ENCODE peak calls at places on chromosomes 11 and 22, in nine cellular contexts. T, M, G, P, D, Z, H, J and X are unnamed samples. For H3K9me3 and H3K4me1, the result is how much of the 10 kb centered on the place peaks cover.

GRCh38 chr11:132718711-132719641 is 813.3 kb downstream of the OPCML start:
- DNase-seq in G (no peak), Z (no peak), P (peak), D (peak), J (no peak), M (no peak), T (no peak), H (no peak), X (no peak)

GRCh38 chr11:28701760-28702449 is 593.7 kb downstream of the METTL15 start:
- DNase-seq in T (peak), D (no peak), M (no peak), H (no peak), Z (no peak), J (no peak), P (no peak), G (no peak), X (no peak)

GRCh38 chr22:44891791-44892190 is 118.0 kb downstream of the PHF21B start:
- DNase-seq in D (no peak), J (no peak), H (peak), Z (no peak), M (no peak), G (no peak), P (no peak), T (no peak), X (no peak)

GRCh38 chr11:93570759-93571413 is 27.7 kb upstream of the SMCO4 start:
- DNase-seq in T (peak), P (no peak), H (no peak), D (peak), G (peak), M (peak), Z (no peak), J (peak), X (peak)

GRCh38 chr22:45010532-45010900 is 711 bp upstream of the PHF21B start:
- DNase-seq in T (no peak), D (no peak), J (no peak), Z (no peak), H (no peak), P (no peak), G (no peak), M (no peak), X (no peak)

GRCh38 chr22:39623603-39624500 is 53.3 kb downstream of the CACNA1I start:
- DNase-seq in T (no peak), J (no peak), D (no peak), G (no peak), Z (peak), P (peak), M (no peak), H (no peak), X (no peak)

GRCh38 chr22:22343603-22344276 is 99.2 kb downstream of the VPREB1 start:
- DNase-seq in M (no peak), G (no peak), T (no peak), D (no peak), H (no peak), Z (no peak), J (no peak), P (no peak), X (no peak)

GRCh38 chr11:1498262-1498661 is 11.7 kb upstream of the MOB2 start:
- DNase-seq in D (no peak), H (no peak), T (no peak), G (no peak), P (peak), J (no peak), M (no peak), Z (no peak), X (no peak)

GRCh38 chr11:43790444-43790794 is 90.2 kb upstream of the ALKBH3 start:
- DNase-seq in Z (no peak), T (no peak), P (no peak), G (no peak), H (no peak), J (no peak), M (no peak), D (peak), X (no peak)

GRCh38 chr11:130451261-130452019 is 3.0 kb downstream of the ADAMTS15 start:
- DNase-seq in T (no peak), G (no peak), J (no peak), Z (no peak), M (no peak), H (no peak), D (peak), P (peak), X (peak)

GRCh38 chr11:119284344-119285157 is 32.4 kb downstream of the MCAM start:
- DNase-seq in J (no peak), T (peak), P (no peak), M (no peak), Z (no peak), G (no peak), D (peak), H (no peak), X (no peak)

GRCh38 chr11:70319694-70320093 is 49.2 kb downstream of the PPFIA1 start:
- DNase-seq in G (no peak), J (no peak), Z (no peak), P (peak), T (no peak), D (no peak), M (no peak), H (no peak), X (no peak)

GRCh38 chr11:128195057-128195751 is 392.2 kb downstream of the ETS1 start:
- DNase-seq in Z (no peak), D (no peak), J (no peak), G (no peak), T (no peak), M (no peak), H (no peak), P (no peak), X (no peak)

GRCh38 chr22:40451230-40451629 is 80.8 kb downstream of the SGSM3 start:
- DNase-seq in G (no peak), Z (no peak), H (no peak), D (no peak), J (no peak), T (no peak), M (no peak), P (peak), X (no peak)

GRCh38 chr11:46300270-46300669 is 22.8 kb downstream of the CREB3L1 start:
- DNase-seq in Z (no peak), T (no peak), J (no peak), M (no peak), P (no peak), H (no peak), G (no peak), D (no peak), X (no peak)

GRCh38 chr11:1760351-1761109 is 3.2 kb downstream of the CTSD start:
- DNase-seq in M (peak), T (no peak), G (peak), J (peak), P (peak), D (peak), Z (no peak), H (no peak), X (peak)

GRCh38 chr11:45736424-45736823 is 68.5 kb upstream of the SLC35C1 start:
- DNase-seq in J (no peak), Z (no peak), P (no peak), D (peak), T (peak), G (no peak), H (no peak), M (no peak), X (no peak)

GRCh38 chr22:17985606-17986005 is 38.8 kb downstream of the MICAL3 start:
- DNase-seq in T (no peak), J (no peak), Z (no peak), D (no peak), G (no peak), M (no peak), H (no peak), P (peak), X (no peak)

GRCh38 chr11:91538065-91538464 is 686.6 kb upstream of the FAT3 start:
- DNase-seq in H (no peak), P (no peak), Z (no peak), T (no peak), G (no peak), M (no peak), D (no peak), J (no peak), X (no peak)
- H3K9me3 ChIP-seq in H (under half), P (under half), Z (under half), T (under half), G (under half), M (under half), D (under half), J (under half), X (under half)

GRCh38 chr11:134119094-134119493 is 50.2 kb downstream of the JAM3 start:
- DNase-seq in H (no peak), Z (no peak), P (no peak), D (peak), T (no peak), G (no peak), J (no peak), M (no peak), X (no peak)

GRCh38 chr11:134120143-134120850 is 51.4 kb downstream of the JAM3 start:
- DNase-seq in P (peak), G (no peak), Z (no peak), M (no peak), T (no peak), D (peak), J (peak), H (peak), X (peak)

GRCh38 chr11:134116210-134116609 is 47.3 kb downstream of the JAM3 start:
- DNase-seq in T (no peak), P (no peak), H (no peak), M (no peak), D (no peak), G (no peak), J (no peak), Z (no peak), X (no peak)

GRCh38 chr11:134120921-134121526 is 52.2 kb downstream of the JAM3 start:
- DNase-seq in J (peak), G (no peak), H (peak), Z (no peak), T (no peak), D (peak), P (peak), M (no peak), X (peak)

DNA sequence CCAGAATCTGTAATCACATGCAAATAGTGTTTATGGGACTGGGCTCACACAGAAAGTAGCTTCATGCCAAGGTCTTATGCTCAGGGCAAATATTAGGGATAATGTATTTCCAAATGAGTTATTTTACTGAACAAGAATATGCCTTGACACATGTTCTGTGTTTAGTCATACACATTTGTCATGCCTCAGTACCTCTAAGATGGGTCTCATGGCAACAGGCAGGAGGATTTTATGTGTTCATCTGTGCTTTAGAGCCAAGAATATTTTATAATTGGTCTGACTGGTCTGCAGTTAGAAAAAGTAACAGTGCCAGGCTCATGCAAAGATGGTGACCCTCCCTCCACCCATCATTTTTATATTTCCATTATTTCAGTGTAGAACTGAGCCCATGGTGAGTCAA is 49.1 kb downstream of the JAM3 start:
- DNase-seq in H (no peak), M (no peak), P (no peak), J (no peak), D (no peak), Z (no peak), G (no peak), T (no peak), X (no peak)
- H3K4me1 ChIP-seq in H (under half), M (under half), P (under half), J (under half), D (under half), Z (under half), G (under half), T (under half), X (under half)

GRCh38 chr11:59708537-59708936 is 5.1 kb downstream of the OR10V1 start:
- DNase-seq in J (no peak), H (no peak), Z (no peak), T (no peak), M (no peak), P (no peak), D (peak), G (no peak), X (no peak)

GRCh38 chr11:59710136-59710847 is 3.4 kb downstream of the OR10V1 start:
- DNase-seq in H (no peak), G (no peak), Z (no peak), T (no peak), J (no peak), P (no peak), D (peak), M (no peak), X (no peak)

GRCh38 chr11:59706518-59707285 is 6.9 kb downstream of the OR10V1 start:
- DNase-seq in P (no peak), D (peak), H (no peak), J (no peak), M (no peak), G (no peak), T (peak), Z (no peak), X (no peak)

GRCh38 chr11:59705281-59705680 is 8.4 kb downstream of the OR10V1 start:
- DNase-seq in Z (no peak), H (no peak), G (no peak), T (no peak), D (peak), P (no peak), M (no peak), J (no peak), X (no peak)

GRCh38 chr11:59707371-59707770 is 6.3 kb downstream of the OR10V1 start:
- DNase-seq in M (no peak), P (no peak), D (no peak), T (peak), H (no peak), G (no peak), Z (no peak), J (no peak), X (no peak)
- H3K9me3 ChIP-seq in M (under half), P (under half), D (under half), T (under half), H (under half), G (under half), Z (under half), J (under half), X (under half)

GRCh38 chr11:64770120-64770519 is 8.2 kb downstream of the SF1 start:
- DNase-seq in H (no peak), M (no peak), T (no peak), Z (no peak), G (no peak), P (no peak), J (no peak), D (no peak), X (no peak)
- H3K4me1 ChIP-seq in H (under half), M (under half), T (under half), Z (under half), G (under half), P (under half), J (under half), D (under half), X (under half)

GRCh38 chr11:102452461-102453285 is at the start of gene TMEM123:
- DNase-seq in D (peak), Z (peak), H (peak), M (peak), G (peak), T (peak), J (peak), P (peak), X (peak)
- H3K9me3 ChIP-seq in D (under half), Z (under half), H (under half), M (under half), G (under half), T (under half), J (under half), P (under half), X (under half)